ENCODE peak calls at places on chromosomes 7 and 10, in six cellular contexts. One of them, this sample, is unnamed.
A peak's percentile ranks its signal among the peaks of the same experiment; 100 is the strongest.

GRCh38 chr7:102252373-102252982 is 34.2 kb upstream of the SH2B2 start:
- DNase-seq in RWPE1: no peak
- DNase-seq in lower leg skin: no peak
- DNase-seq in DMS153: no peak
- DNase-seq in left ventricle myocardium inferior: no peak
- DNase-seq in GM12878: no peak
- DNase-seq in this sample: no peak

GRCh38 chr10:69636273-69636575 is 6.2 kb downstream of the FAM241B start:
- DNase-seq in RWPE1: no peak
- DNase-seq in lower leg skin: no peak
- DNase-seq in DMS153: no peak
- DNase-seq in left ventricle myocardium inferior: no peak
- DNase-seq in GM12878: no peak
- DNase-seq in this sample: no peak

GRCh38 chr10:70169661-70170364 is 501 bp downstream of the SAR1A start:
- DNase-seq in RWPE1: no peak
- DNase-seq in lower leg skin: no peak
- DNase-seq in DMS153: no peak
- DNase-seq in left ventricle myocardium inferior: no peak
- DNase-seq in GM12878: no peak
- DNase-seq in this sample: no peak

GRCh38 chr10:52740913-52741675 is 31.5 kb downstream of the MBL2 start:
- DNase-seq in RWPE1: peak; percentile 32
- DNase-seq in lower leg skin: no peak
- DNase-seq in DMS153: no peak
- DNase-seq in left ventricle myocardium inferior: no peak
- DNase-seq in GM12878: no peak
- DNase-seq in this sample: peak; percentile 44

GRCh38 chr7:30252885-30253795 is 31.3 kb upstream of the ZNRF2 start:
- DNase-seq in RWPE1: no peak
- DNase-seq in lower leg skin: no peak
- DNase-seq in DMS153: peak; percentile 55
- DNase-seq in left ventricle myocardium inferior: peak; percentile 66
- DNase-seq in GM12878: no peak
- DNase-seq in this sample: peak; percentile 66

GRCh38 chr7:45256309-45256708 is 98.7 kb downstream of the RAMP3 start:
- DNase-seq in RWPE1: no peak
- DNase-seq in lower leg skin: no peak
- DNase-seq in DMS153: no peak
- DNase-seq in left ventricle myocardium inferior: no peak
- DNase-seq in GM12878: no peak
- DNase-seq in this sample: no peak

GRCh38 chr7:38905026-38905759 is 3.8 kb downstream of the VPS41 start:
- DNase-seq in RWPE1: no peak
- DNase-seq in lower leg skin: no peak
- DNase-seq in DMS153: no peak
- DNase-seq in left ventricle myocardium inferior: no peak
- DNase-seq in GM12878: no peak
- DNase-seq in this sample: no peak

GRCh38 chr10:27983144-27983543 is 15.7 kb downstream of the ODAD2 start:
- DNase-seq in RWPE1: no peak
- DNase-seq in lower leg skin: no peak
- DNase-seq in DMS153: no peak
- DNase-seq in left ventricle myocardium inferior: no peak
- DNase-seq in GM12878: no peak
- DNase-seq in this sample: no peak

GRCh38 chr10:120505056-120505455 is 48.0 kb downstream of the PLPP4 start:
- DNase-seq in RWPE1: no peak
- DNase-seq in lower leg skin: no peak
- DNase-seq in DMS153: no peak
- DNase-seq in left ventricle myocardium inferior: no peak
- DNase-seq in GM12878: no peak
- DNase-seq in this sample: no peak

GRCh38 chr10:28177944-28178637 is 124.8 kb downstream of the MPP7 start:
- DNase-seq in RWPE1: peak; percentile 19
- DNase-seq in lower leg skin: no peak
- DNase-seq in DMS153: no peak
- DNase-seq in left ventricle myocardium inferior: no peak
- DNase-seq in GM12878: no peak
- DNase-seq in this sample: no peak

GRCh38 chr10:98956576-98957260 is 278.9 kb downstream of the HPSE2 start:
- DNase-seq in RWPE1: no peak
- DNase-seq in lower leg skin: no peak
- DNase-seq in DMS153: no peak
- DNase-seq in left ventricle myocardium inferior: no peak
- DNase-seq in GM12878: no peak
- DNase-seq in this sample: no peak

GRCh38 chr7:36726311-36726710 is 2.0 kb upstream of the AOAH start:
- DNase-seq in RWPE1: no peak
- DNase-seq in lower leg skin: no peak
- DNase-seq in DMS153: no peak
- DNase-seq in left ventricle myocardium inferior: no peak
- DNase-seq in GM12878: no peak
- DNase-seq in this sample: no peak

GRCh38 chr10:36608866-36609265 is 516.5 kb upstream of the ANKRD30A start:
- DNase-seq in RWPE1: no peak
- DNase-seq in lower leg skin: no peak
- DNase-seq in DMS153: no peak
- DNase-seq in left ventricle myocardium inferior: no peak
- DNase-seq in GM12878: no peak
- DNase-seq in this sample: no peak

GRCh38 chr10:7488418-7488829 is 77.6 kb upstream of the SFMBT2 start:
- DNase-seq in RWPE1: peak; percentile 13
- DNase-seq in lower leg skin: peak; percentile 70
- DNase-seq in DMS153: no peak
- DNase-seq in left ventricle myocardium inferior: no peak
- DNase-seq in GM12878: no peak
- DNase-seq in this sample: peak; percentile 50

GRCh38 chr7:1663857-1664651 is 6.0 kb upstream of the ELFN1 start:
- DNase-seq in RWPE1: no peak
- DNase-seq in lower leg skin: peak; percentile 85
- DNase-seq in DMS153: no peak
- DNase-seq in left ventricle myocardium inferior: no peak
- DNase-seq in GM12878: no peak
- DNase-seq in this sample: peak; percentile 12

GRCh38 chr7:33108591-33108930 is 643 bp downstream of the RP9 start:
- DNase-seq in RWPE1: no peak
- DNase-seq in lower leg skin: no peak
- DNase-seq in DMS153: no peak
- DNase-seq in left ventricle myocardium inferior: no peak
- DNase-seq in GM12878: no peak
- DNase-seq in this sample: no peak

GRCh38 chr7:75793676-75794075 is 19.9 kb downstream of the CCL24 start:
- DNase-seq in RWPE1: no peak
- DNase-seq in lower leg skin: no peak
- DNase-seq in DMS153: no peak
- DNase-seq in left ventricle myocardium inferior: no peak
- DNase-seq in GM12878: no peak
- DNase-seq in this sample: no peak

GRCh38 chr7:39720586-39720985 is 97.2 kb downstream of the RALA start:
- DNase-seq in RWPE1: peak; percentile 77
- DNase-seq in lower leg skin: no peak
- DNase-seq in DMS153: peak; percentile 96
- DNase-seq in left ventricle myocardium inferior: no peak
- DNase-seq in GM12878: no peak
- DNase-seq in this sample: peak; percentile 52

GRCh38 chr10:68049289-68050078 is 25.6 kb downstream of the HERC4 start:
- DNase-seq in RWPE1: no peak
- DNase-seq in lower leg skin: no peak
- DNase-seq in DMS153: no peak
- DNase-seq in left ventricle myocardium inferior: no peak
- DNase-seq in GM12878: no peak
- DNase-seq in this sample: no peak

GRCh38 chr10:11823122-11823988 is at the start of gene PROSER2:
- DNase-seq in RWPE1: peak; percentile 64
- DNase-seq in lower leg skin: no peak
- DNase-seq in DMS153: no peak
- DNase-seq in left ventricle myocardium inferior: peak; percentile 51
- DNase-seq in GM12878: no peak
- DNase-seq in this sample: peak; percentile 62

GRCh38 chr10:76433161-76434005 is 1002.0 kb downstream of the LRMDA start:
- DNase-seq in RWPE1: no peak
- DNase-seq in lower leg skin: no peak
- DNase-seq in DMS153: peak; percentile 98
- DNase-seq in left ventricle myocardium inferior: peak; percentile 72
- DNase-seq in GM12878: no peak
- DNase-seq in this sample: peak; percentile 71

GRCh38 chr7:15837627-15838026 is 151.1 kb upstream of the MEOX2 start:
- DNase-seq in RWPE1: no peak
- DNase-seq in lower leg skin: no peak
- DNase-seq in DMS153: no peak
- DNase-seq in left ventricle myocardium inferior: no peak
- DNase-seq in GM12878: no peak
- DNase-seq in this sample: no peak